ENCODE peak calls at places on chromosomes 1 and 21, in nine cellular contexts. A is fibroblast of mammary gland, S is GM12865, H is cardiac fibroblast, Q is HL-60, W is AG09319, U is WERI-Rb-1, M is AG10803, T is right atrium auricular region. I is an unnamed sample.

GRCh38 chr1:241990040-241990439 is 8.9 kb downstream of the MAP1LC3C start:
- DNase-seq in A (peak; percentile 99), S (no peak), H (peak; percentile 95), Q (no peak), W (peak; percentile 93), U (peak; percentile 46), M (peak; percentile 95), T (peak; percentile 76), I (no peak)

GRCh38 chr21:28138272-28138671 is 854.4 kb downstream of the LTN1 start:
- DNase-seq in A (no peak), S (no peak), H (no peak), Q (no peak), W (no peak), U (no peak), M (peak; percentile 65), T (no peak), I (no peak)

GRCh38 chr1:229191066-229191674 is 79.7 kb upstream of the RAB4A start:
- DNase-seq in A (peak; percentile 62), S (no peak), H (peak; percentile 49), Q (no peak), W (no peak), U (no peak), M (no peak), T (no peak), I (no peak)

GRCh38 chr1:198631292-198631691 is 7.5 kb upstream of the PTPRC start:
- DNase-seq in A (no peak), S (no peak), H (no peak), Q (no peak), W (no peak), U (no peak), M (no peak), T (no peak), I (no peak)

GRCh38 chr1:228263636-228264035 is 55.8 kb downstream of the OBSCN start:
- DNase-seq in A (no peak), S (no peak), H (no peak), Q (no peak), W (no peak), U (no peak), M (no peak), T (no peak), I (no peak)

GRCh38 chr1:115507256-115507589 is 134.5 kb upstream of the VANGL1 start:
- DNase-seq in A (peak; percentile 69), S (peak; percentile 10), H (peak; percentile 65), Q (no peak), W (peak; percentile 23), U (peak; percentile 40), M (peak; percentile 68), T (no peak), I (peak; percentile 41)

GRCh38 chr1:226975909-226976670 is 36.0 kb downstream of the COQ8A start:
- DNase-seq in A (no peak), S (no peak), H (no peak), Q (no peak), W (no peak), U (no peak), M (no peak), T (no peak), I (no peak)

GRCh38 chr1:212858461-212859265 is 588 bp downstream of the FLVCR1 start:
- DNase-seq in A (peak; percentile 30), S (peak; percentile 45), H (peak; percentile 39), Q (peak; percentile 28), W (no peak), U (peak; percentile 48), M (peak; percentile 23), T (no peak), I (no peak)

GRCh38 chr1:10838541-10838940 is 42.1 kb upstream of the CASZ1 start:
- DNase-seq in A (no peak), S (no peak), H (no peak), Q (no peak), W (no peak), U (no peak), M (no peak), T (no peak), I (no peak)

GRCh38 chr1:17765444-17766411 is 10.6 kb downstream of the ACTL8 start:
- DNase-seq in A (peak; percentile 100), S (no peak), H (peak; percentile 99), Q (no peak), W (peak; percentile 41), U (no peak), M (peak; percentile 89), T (no peak), I (no peak)

GRCh38 chr21:21103692-21104091 is 105.5 kb downstream of the NCAM2 start:
- DNase-seq in A (no peak), S (no peak), H (no peak), Q (no peak), W (no peak), U (no peak), M (no peak), T (no peak), I (no peak)

GRCh38 chr1:156146749-156147405 is 6.5 kb upstream of the SEMA4A start:
- DNase-seq in A (no peak), S (peak; percentile 60), H (no peak), Q (peak; percentile 69), W (no peak), U (no peak), M (peak; percentile 48), T (no peak), I (no peak)

GRCh38 chr1:844472-845026 is 79.2 kb upstream of the SAMD11 start:
- DNase-seq in A (no peak), S (no peak), H (no peak), Q (no peak), W (no peak), U (no peak), M (no peak), T (no peak), I (no peak)

GRCh38 chr1:164699815-164700491 is 141.0 kb downstream of the PBX1 start:
- DNase-seq in A (peak; percentile 65), S (no peak), H (no peak), Q (no peak), W (no peak), U (no peak), M (no peak), T (no peak), I (no peak)

GRCh38 chr1:76269175-76269574 is 194.6 kb downstream of the ST6GALNAC3 start:
- DNase-seq in A (peak; percentile 54), S (no peak), H (peak; percentile 36), Q (no peak), W (no peak), U (no peak), M (peak; percentile 76), T (no peak), I (no peak)

GRCh38 chr1:203401151-203401550 is 50.2 kb upstream of the FMOD start:
- DNase-seq in A (no peak), S (no peak), H (no peak), Q (no peak), W (no peak), U (no peak), M (no peak), T (no peak), I (no peak)

DNA sequence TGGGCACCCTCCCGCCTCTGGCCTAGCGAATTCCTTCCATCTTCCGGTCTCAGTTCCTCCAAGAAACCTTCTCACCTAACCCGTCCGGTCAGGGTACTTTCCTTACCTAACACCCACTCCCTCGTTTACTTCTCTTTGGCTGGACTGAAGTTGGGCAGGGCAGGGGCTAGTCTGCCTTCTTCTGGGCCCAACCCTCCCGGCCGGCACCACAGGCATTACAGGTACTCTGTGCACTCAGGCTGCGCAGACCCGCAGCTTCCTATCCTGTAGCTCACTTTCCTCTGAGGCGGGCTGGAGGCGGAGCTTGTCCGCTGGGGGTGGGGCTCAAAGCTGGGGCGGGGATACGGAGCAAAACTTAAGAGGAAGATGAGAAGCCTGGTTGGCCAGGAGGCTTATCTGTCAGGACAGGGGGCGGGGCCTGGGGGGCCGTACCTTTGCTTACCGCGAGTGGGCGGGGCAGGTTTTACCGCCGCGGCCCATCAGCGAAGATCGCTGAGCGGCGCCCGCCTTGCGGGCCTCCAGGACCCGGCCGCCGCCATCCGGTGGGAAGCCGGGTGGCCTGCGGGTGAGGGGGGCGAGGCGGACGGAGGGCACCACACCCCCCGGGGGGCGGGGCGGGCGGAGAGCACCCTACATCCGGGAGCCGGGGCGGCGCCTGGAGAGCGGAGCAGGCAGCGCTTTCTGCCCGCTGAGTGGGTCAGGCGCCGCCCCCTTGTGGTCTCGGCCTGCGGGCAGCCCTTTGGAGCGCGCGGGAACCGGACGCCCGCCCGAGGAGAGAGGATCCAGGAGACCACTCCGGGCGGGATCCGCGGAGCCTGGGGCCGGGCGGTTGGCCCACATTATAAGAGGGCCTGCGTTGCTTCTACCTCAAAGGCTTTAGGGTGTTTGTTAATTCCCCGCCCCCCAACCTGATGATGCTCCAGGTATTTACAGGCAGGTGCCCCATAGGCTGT is 31.9 kb downstream of the ZNF648 start:
- DNase-seq in A (peak; percentile 88), S (peak; percentile 98), H (peak; percentile 78), Q (peak; percentile 98), W (peak; percentile 80), U (peak; percentile 85), M (peak; percentile 87), T (peak; percentile 97), I (peak; percentile 97)
- TF ChIP-seq CTCF in A (no peak), S (peak; percentile 32), H (no peak), Q (no peak), W (peak; percentile 29), U (peak; percentile 18), M (peak; percentile 13), T (peak; percentile 59), I (peak; percentile 44)

GRCh38 chr1:8569242-8569641 is 248.2 kb downstream of the RERE start:
- DNase-seq in A (no peak), S (no peak), H (no peak), Q (no peak), W (no peak), U (no peak), M (no peak), T (no peak), I (no peak)

GRCh38 chr1:8572106-8572505 is 245.3 kb downstream of the RERE start:
- DNase-seq in A (no peak), S (no peak), H (no peak), Q (no peak), W (no peak), U (no peak), M (no peak), T (no peak), I (no peak)

GRCh38 chr1:8568837-8569236 is 248.6 kb downstream of the RERE start:
- DNase-seq in A (no peak), S (no peak), H (no peak), Q (no peak), W (no peak), U (peak; percentile 41), M (no peak), T (no peak), I (no peak)

GRCh38 chr1:8570435-8570834 is 247.0 kb downstream of the RERE start:
- DNase-seq in A (no peak), S (no peak), H (no peak), Q (no peak), W (no peak), U (no peak), M (no peak), T (no peak), I (no peak)

GRCh38 chr1:8571200-8571984 is 246.0 kb downstream of the RERE start:
- DNase-seq in A (peak; percentile 75), S (no peak), H (peak; percentile 76), Q (no peak), W (no peak), U (peak; percentile 67), M (peak; percentile 45), T (no peak), I (peak; percentile 10)
- TF ChIP-seq CTCF in A (peak; percentile 64), S (no peak), H (peak; percentile 57), Q (no peak), W (peak; percentile 52), U (no peak), M (peak; percentile 62), T (no peak), I (peak; percentile 29)

GRCh38 chr1:35345439-35345981 is 77.0 kb downstream of the ZMYM4 start:
- DNase-seq in A (peak; percentile 10), S (no peak), H (peak; percentile 29), Q (peak; percentile 90), W (no peak), U (no peak), M (no peak), T (no peak), I (no peak)
- TF ChIP-seq CTCF in A (no peak), S (no peak), H (no peak), Q (peak; percentile 24), W (no peak), U (no peak), M (no peak), T (no peak), I (no peak)

GRCh38 chr1:30451532-30452125 is 271.8 kb downstream of the MATN1 start:
- DNase-seq in A (no peak), S (no peak), H (no peak), Q (no peak), W (no peak), U (no peak), M (no peak), T (peak; percentile 26), I (no peak)
- TF ChIP-seq CTCF in A (no peak), S (no peak), H (no peak), Q (no peak), W (no peak), U (no peak), M (no peak), T (no peak), I (no peak)

I was measured in endothelial cell.